ENCODE peak calls at places on chromosomes 3 and 15, in four cellular contexts. G is SK-N-MC, B is spleen, X is GM23338. C is an unnamed sample.
A peak's percentile ranks its signal among the peaks of the same experiment; 100 is the strongest.

GRCh38 chr3:66350601-66351000 is 129.8 kb downstream of the SLC25A26 start:
- DNase-seq in X (no peak), B (no peak), G (no peak), C (no peak)

GRCh38 chr3:117355566-117355965 is 646.0 kb downstream of the TUSC7 start:
- DNase-seq in X (peak; percentile 66), B (no peak), G (peak; percentile 22), C (no peak)

GRCh38 chr3:177824190-177824786 is 627.0 kb upstream of the TBL1XR1 start:
- DNase-seq in G (no peak), X (no peak), B (no peak), C (no peak)

GRCh38 chr3:179837374-179837773 is 184.5 kb downstream of the USP13 start:
- DNase-seq in B (no peak), X (peak; percentile 35), G (no peak), C (no peak)

GRCh38 chr3:69738291-69738690 is 973 bp upstream of the MITF start:
- DNase-seq in X (no peak), G (no peak), B (no peak), C (no peak)

GRCh38 chr3:73540969-73541740 is 83.6 kb downstream of the PDZRN3 start:
- DNase-seq in B (no peak), G (no peak), X (no peak), C (no peak)

GRCh38 chr15:68200016-68200861 is 4.9 kb downstream of the CALML4 start:
- DNase-seq in G (no peak), X (no peak), B (no peak), C (no peak)

GRCh38 chr3:37543692-37544091 is 318.0 kb upstream of the CTDSPL start:
- DNase-seq in B (no peak), X (no peak), G (no peak), C (no peak)

GRCh38 chr3:87227835-87228144 is 681 bp downstream of the CHMP2B start:
- DNase-seq in X (peak; percentile 62), B (no peak), G (no peak), C (no peak)

DNA sequence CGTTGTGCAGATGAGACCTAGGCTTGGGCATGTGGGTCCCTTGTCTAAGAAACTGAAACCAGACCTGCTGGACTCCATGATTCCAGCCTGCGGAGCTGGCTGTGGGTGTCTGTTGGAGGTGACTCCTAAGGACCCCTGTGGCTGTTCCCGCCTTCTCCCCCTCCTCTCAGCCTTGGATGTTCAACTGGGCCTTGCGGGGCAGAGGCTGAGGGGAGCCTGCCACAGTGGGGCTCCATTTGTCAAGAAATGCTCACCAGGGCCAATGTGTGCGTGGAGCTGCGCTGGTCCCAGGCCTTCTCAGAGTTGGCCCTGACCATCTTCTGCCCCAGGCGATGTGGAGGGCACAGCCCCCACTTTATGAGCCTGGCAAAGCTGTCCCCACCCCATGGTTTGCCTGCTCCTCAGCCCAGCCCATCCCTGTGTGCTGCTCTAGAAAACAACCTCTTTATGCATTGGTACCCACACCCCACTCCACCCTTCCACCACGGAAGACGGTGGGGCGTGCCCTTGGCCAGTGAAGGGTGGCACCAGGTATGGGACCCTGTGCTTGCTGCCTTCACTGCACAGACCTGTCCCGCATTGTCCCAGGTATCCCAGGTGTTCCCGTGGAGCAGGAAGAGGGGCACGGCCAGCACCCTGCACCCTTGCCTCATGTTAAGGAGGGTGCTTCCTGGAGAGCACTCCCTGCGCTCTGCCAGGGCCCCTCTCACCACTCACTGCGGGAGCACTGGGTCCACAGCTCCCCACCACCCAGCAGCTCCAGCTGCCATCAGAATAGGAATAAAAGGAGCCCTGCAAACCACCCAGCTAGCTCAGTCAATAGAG is 7.9 kb downstream of the MESP2 start:
- DNase-seq in B (peak; percentile 58), G (no peak), X (no peak), C (no peak)
- TF ChIP-seq POLR2AphosphoS5 in B (no peak), G (no peak), X (no peak), C (no peak)

DNA sequence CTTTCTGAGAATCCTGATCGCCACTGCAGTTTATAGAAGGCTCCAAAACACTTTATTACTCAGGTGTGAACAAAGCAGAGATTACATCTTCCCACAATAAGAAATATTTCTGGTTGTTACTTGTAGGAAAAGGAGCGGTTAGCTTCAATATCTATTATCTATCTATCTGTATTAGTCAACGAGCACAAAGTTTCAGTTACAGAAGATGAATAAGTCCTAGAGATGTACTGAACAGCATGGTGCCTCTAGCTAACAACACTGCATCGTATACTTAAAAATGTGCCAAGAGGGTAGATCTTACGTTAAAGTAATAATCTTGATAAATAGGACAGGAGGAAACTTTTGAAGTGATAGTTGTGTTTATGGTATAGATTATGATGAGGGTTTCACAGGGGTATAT is 10.9 kb upstream of the CCR3 start:
- DNase-seq in X (no peak), G (no peak), B (no peak), C (no peak)
- TF ChIP-seq POLR2AphosphoS5 in X (no peak), G (no peak), B (no peak), C (no peak)

GRCh38 chr3:57903124-57903668 is 105.0 kb upstream of the FLNB start:
- DNase-seq in B (no peak), G (no peak), X (no peak), C (no peak)
- TF ChIP-seq POLR2AphosphoS5 in B (no peak), G (no peak), X (no peak), C (no peak)

GRCh38 chr3:15894382-15894781 is 96.6 kb upstream of the ANKRD28 start:
- DNase-seq in G (no peak), B (no peak), X (no peak), C (no peak)
- TF ChIP-seq POLR2AphosphoS5 in G (no peak), B (no peak), X (no peak), C (no peak)

GRCh38 chr15:91490211-91490610 is 363.3 kb upstream of the SLCO3A1 start:
- DNase-seq in G (no peak), X (no peak), B (no peak), C (no peak)

GRCh38 chr15:91484141-91484540 is 369.4 kb upstream of the SLCO3A1 start:
- DNase-seq in X (no peak), B (no peak), G (no peak), C (no peak)

GRCh38 chr15:91491131-91491950 is 362.2 kb upstream of the SLCO3A1 start:
- DNase-seq in B (no peak), X (no peak), G (no peak), C (no peak)

GRCh38 chr15:91482799-91483198 is 370.7 kb upstream of the SLCO3A1 start:
- DNase-seq in G (no peak), X (no peak), B (no peak), C (no peak)

GRCh38 chr15:91488452-91488851 is 365.1 kb upstream of the SLCO3A1 start:
- DNase-seq in X (peak; percentile 3), B (no peak), G (no peak), C (no peak)
- TF ChIP-seq POLR2AphosphoS5 in X (no peak), B (no peak), G (no peak), C (no peak)

GRCh38 chr15:77479015-77479414 is 58.3 kb downstream of the HMG20A start:
- DNase-seq in B (no peak), X (no peak), G (no peak), C (no peak)

GRCh38 chr15:77482570-77482969 is 61.9 kb downstream of the HMG20A start:
- DNase-seq in X (no peak), B (no peak), G (no peak), C (no peak)

GRCh38 chr15:77480859-77481258 is 60.2 kb downstream of the HMG20A start:
- DNase-seq in G (no peak), X (no peak), B (no peak), C (no peak)

GRCh38 chr15:77483426-77483825 is 62.7 kb downstream of the HMG20A start:
- DNase-seq in G (no peak), X (no peak), B (no peak), C (no peak)

DNA sequence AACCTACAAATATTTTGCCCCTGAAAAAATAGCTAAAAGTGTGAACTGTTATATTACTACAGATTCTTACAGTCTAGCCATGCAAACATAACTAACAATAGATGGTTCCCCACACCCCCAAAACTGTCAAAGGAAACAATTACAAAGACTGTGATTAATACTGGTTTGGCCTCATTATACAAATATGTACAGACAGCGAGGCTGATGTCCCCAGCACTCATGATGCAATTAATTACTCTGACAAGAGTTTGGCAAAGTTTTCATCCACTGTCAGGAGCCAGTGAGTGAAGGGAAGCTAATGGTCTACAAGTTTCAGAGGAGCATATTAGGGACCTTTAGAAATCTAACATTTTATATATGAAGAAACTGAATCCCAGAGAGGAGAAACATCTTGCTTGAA is 61.0 kb downstream of the HMG20A start:
- DNase-seq in B (no peak), G (no peak), X (no peak), C (no peak)
- TF ChIP-seq POLR2AphosphoS5 in B (no peak), G (no peak), X (no peak), C (no peak)

GRCh38 chr15:75038948-75039533 is 15.7 kb downstream of the PPCDC start:
- DNase-seq in G (no peak), B (no peak), X (no peak), C (no peak)

GRCh38 chr15:75042730-75043508 is 19.5 kb downstream of the PPCDC start:
- DNase-seq in X (peak; percentile 70), B (peak; percentile 99), G (no peak), C (peak; percentile 85)

GRCh38 chr15:75044258-75044878 is 21.0 kb downstream of the PPCDC start:
- DNase-seq in G (no peak), X (no peak), B (no peak), C (no peak)

GRCh38 chr15:75045332-75046015 is 22.1 kb downstream of the PPCDC start:
- DNase-seq in G (no peak), X (no peak), B (no peak), C (no peak)

GRCh38 chr15:75043509-75044257 is 20.3 kb downstream of the PPCDC start:
- DNase-seq in B (peak; percentile 97), G (no peak), X (no peak), C (peak; percentile 53)
- TF ChIP-seq POLR2AphosphoS5 in B (peak; percentile 87), G (no peak), X (no peak), C (peak; percentile 16)

DNA sequence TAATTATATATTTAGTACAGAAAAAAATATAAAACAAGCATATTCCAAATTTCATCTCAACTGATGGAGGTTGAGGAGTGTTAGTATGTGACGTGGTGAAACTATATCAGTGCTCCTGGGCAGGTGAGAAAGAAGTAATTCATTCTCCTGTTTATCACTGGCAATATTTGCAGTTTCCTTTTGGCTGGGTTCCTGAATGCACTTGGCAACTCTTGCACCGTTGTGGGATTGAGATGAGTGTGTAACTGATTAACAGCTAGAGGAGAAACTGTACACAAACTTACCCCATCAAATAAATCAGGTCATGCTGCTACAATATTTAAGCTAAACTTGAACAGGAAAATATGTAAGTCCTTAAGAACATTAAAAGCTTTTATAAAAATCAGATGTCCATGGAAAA is 2.1 kb upstream of the ATP13A4 start:
- DNase-seq in B (no peak), X (no peak), G (no peak), C (no peak)
- TF ChIP-seq POLR2AphosphoS5 in B (no peak), X (no peak), G (no peak), C (no peak)